ENCODE peak calls at places on chromosomes 2 and 18, in seven cellular contexts. Z is K562, W is heart left ventricle, B is HFF-Myc, U is ascending aorta, V is brain microvascular endothelial cell, Q is cardiac fibroblast. G is an unnamed sample.

GRCh38 chr2:47339745-47340541 is 63.0 kb upstream of the MSH2 start:
- DNase-seq in B (no peak), W (no peak), Z (no peak), V (peak), U (no peak), Q (peak), G (no peak)

GRCh38 chr2:28666496-28667184 is 85.0 kb upstream of the PPP1CB start:
- DNase-seq in Z (no peak), V (no peak), Q (peak), U (no peak), W (no peak), B (no peak), G (no peak)

GRCh38 chr2:219987830-219988229 is 360.4 kb downstream of the SLC4A3 start:
- DNase-seq in W (no peak), Z (no peak), B (peak), V (peak), U (peak), Q (peak), G (no peak)

GRCh38 chr18:33304277-33304676 is 136.2 kb downstream of the CCDC178 start:
- DNase-seq in U (no peak), Q (no peak), Z (no peak), B (no peak), W (no peak), V (no peak), G (no peak)

GRCh38 chr18:23265691-23266399 is 130.6 kb downstream of the CABLES1 start:
- DNase-seq in V (no peak), U (no peak), B (no peak), W (no peak), Q (no peak), Z (no peak), G (no peak)

GRCh38 chr18:11387880-11388279 is 221.5 kb upstream of the SLC35G4 start:
- DNase-seq in Q (peak), B (no peak), U (no peak), Z (peak), V (peak), W (peak), G (no peak)

GRCh38 chr2:162245737-162246136 is 2.5 kb upstream of the FAP start:
- DNase-seq in U (no peak), B (no peak), W (no peak), Z (no peak), V (peak), Q (peak), G (no peak)

GRCh38 chr2:230779141-230779523 is 66.5 kb downstream of the CAB39 start:
- DNase-seq in U (no peak), W (no peak), Z (no peak), V (no peak), Q (no peak), B (no peak), G (no peak)

GRCh38 chr2:230907361-230908093 is 17.5 kb downstream of the GPR55 start:
- DNase-seq in U (peak), Z (peak), W (no peak), Q (no peak), V (no peak), B (no peak), G (no peak)

GRCh38 chr18:64116806-64117205 is 32.1 kb downstream of the LINC00305 start:
- DNase-seq in U (no peak), B (no peak), Z (no peak), Q (no peak), W (no peak), V (no peak), G (no peak)

GRCh38 chr2:42053791-42054656 is 6.2 kb downstream of the PKDCC start:
- DNase-seq in Q (no peak), B (no peak), Z (no peak), U (peak), V (no peak), W (peak), G (no peak)

GRCh38 chr18:55555628-55556027 is 32.4 kb downstream of the TCF4 start:
- DNase-seq in B (no peak), W (no peak), U (no peak), Q (no peak), Z (no peak), V (no peak), G (no peak)

GRCh38 chr2:212941361-212941760 is 210.1 kb downstream of the IKZF2 start:
- DNase-seq in U (no peak), Z (no peak), W (no peak), B (no peak), V (no peak), Q (no peak), G (no peak)

GRCh38 chr2:201378496-201379397 is 21.6 kb upstream of the FLACC1 start:
- DNase-seq in B (no peak), U (no peak), W (no peak), V (no peak), Q (peak), Z (no peak), G (no peak)

GRCh38 chr2:129619471-129619870 is 360.0 kb upstream of the RAB6C start:
- DNase-seq in Z (no peak), U (no peak), V (no peak), W (no peak), Q (no peak), B (no peak), G (no peak)

GRCh38 chr2:205858781-205859478 is 176.6 kb downstream of the NRP2 start:
- DNase-seq in W (peak), B (no peak), Z (no peak), U (no peak), Q (peak), V (peak), G (no peak)

GRCh38 chr2:218367415-218368149 is 10.9 kb downstream of the CATIP start:
- DNase-seq in W (peak), B (peak), Z (peak), V (peak), Q (peak), U (peak), G (no peak)

GRCh38 chr18:53380063-53380639 is 844.3 kb downstream of the MBD2 start:
- DNase-seq in B (peak), Q (peak), Z (peak), W (no peak), V (no peak), U (no peak), G (peak)

GRCh38 chr2:38572167-38572566 is 30.6 kb downstream of the HNRNPLL start:
- DNase-seq in Q (peak), B (peak), U (no peak), Z (no peak), V (peak), W (no peak), G (no peak)

GRCh38 chr18:45802814-45803492 is 22.5 kb upstream of the SIGLEC15 start:
- DNase-seq in W (no peak), Q (peak), B (peak), Z (no peak), U (no peak), V (peak), G (peak)

GRCh38 chr2:9769171-9770005 is 73.9 kb upstream of the TAF1B start:
- DNase-seq in V (no peak), W (peak), Z (peak), B (no peak), U (no peak), Q (no peak), G (no peak)

GRCh38 chr2:121283670-121284245 is 1.2 kb downstream of the TFCP2L1 start:
- DNase-seq in V (no peak), Z (no peak), B (no peak), U (no peak), W (no peak), Q (no peak), G (no peak)

GRCh38 chr2:62806231-62806630 is 100.7 kb downstream of the EHBP1 start:
- DNase-seq in Z (no peak), Q (peak), B (no peak), W (no peak), U (no peak), V (no peak), G (no peak)

GRCh38 chr2:144032566-144032965 is 487.4 kb downstream of the ZEB2 start:
- DNase-seq in U (no peak), W (no peak), V (no peak), B (peak), Z (no peak), Q (peak), G (no peak)

GRCh38 chr2:231364961-231365810 is 30.3 kb upstream of the B3GNT7 start:
- DNase-seq in U (no peak), V (peak), W (peak), B (peak), Z (peak), Q (peak), G (peak)

GRCh38 chr18:7333163-7333562 is 102.3 kb downstream of the LRRC30 start:
- DNase-seq in U (no peak), W (no peak), B (no peak), Z (no peak), Q (no peak), V (no peak), G (no peak)
- H3K4me3 ChIP-seq in U (no peak), W (no peak), B (no peak), Z (no peak), Q (no peak), V (no peak), G (no peak)

GRCh38 chr2:19989681-19990415 is at the start of gene WDR35:
- DNase-seq in V (peak), Q (peak), U (peak), B (peak), Z (peak), W (peak), G (peak)
- H3K4me3 ChIP-seq in V (peak), Q (peak), U (peak), B (peak), Z (peak), W (peak), G (peak)

GRCh38 chr18:13612111-13612997 is 114.0 kb downstream of the FAM210A start:
- DNase-seq in W (no peak), U (no peak), V (no peak), B (no peak), Z (no peak), Q (no peak), G (no peak)

GRCh38 chr18:13610517-13610916 is 115.8 kb downstream of the FAM210A start:
- DNase-seq in U (no peak), Z (no peak), W (no peak), V (no peak), Q (peak), B (no peak), G (no peak)

GRCh38 chr18:13613099-13613498 is 113.3 kb downstream of the FAM210A start:
- DNase-seq in Q (no peak), Z (no peak), U (no peak), V (no peak), B (no peak), W (no peak), G (no peak)

GRCh38 chr18:13611616-13612110 is 114.7 kb downstream of the FAM210A start:
- DNase-seq in V (peak), Z (no peak), W (peak), B (no peak), Q (peak), U (no peak), G (no peak)

GRCh38 chr18:13611058-13611615 is 115.2 kb downstream of the FAM210A start:
- DNase-seq in Q (peak), V (peak), W (peak), Z (no peak), B (no peak), U (no peak), G (no peak)
- H3K4me3 ChIP-seq in Q (no peak), V (peak), W (peak), Z (no peak), B (peak), U (peak), G (peak)

GRCh38 chr2:104851236-104852160 is 2.4 kb upstream of the POU3F3 start:
- DNase-seq in Z (no peak), Q (no peak), W (no peak), B (no peak), U (no peak), V (no peak), G (no peak)

GRCh38 chr2:104849036-104849551 is 4.8 kb upstream of the POU3F3 start:
- DNase-seq in Q (no peak), U (no peak), B (no peak), V (no peak), W (no peak), Z (no peak), G (no peak)

GRCh38 chr2:104849618-104850097 is 4.3 kb upstream of the POU3F3 start:
- DNase-seq in Q (peak), Z (peak), V (peak), U (no peak), B (peak), W (no peak), G (peak)

GRCh38 chr2:104852161-104852689 is 1.7 kb upstream of the POU3F3 start:
- DNase-seq in B (no peak), Q (peak), U (no peak), W (no peak), Z (no peak), V (no peak), G (no peak)

GRCh38 chr2:104850322-104851184 is 3.4 kb upstream of the POU3F3 start:
- DNase-seq in B (no peak), Z (no peak), W (no peak), Q (no peak), V (no peak), U (no peak), G (no peak)
- H3K4me3 ChIP-seq in B (no peak), Z (no peak), W (no peak), Q (no peak), V (no peak), U (no peak), G (no peak)

GRCh38 chr2:88764141-88764849 is 72.8 kb downstream of the RPIA start:
- DNase-seq in U (no peak), Z (no peak), B (no peak), V (no peak), W (no peak), Q (no peak), G (no peak)

GRCh38 chr2:88760819-88761598 is 69.5 kb downstream of the RPIA start:
- DNase-seq in V (no peak), Z (no peak), U (no peak), Q (no peak), B (no peak), W (no peak), G (no peak)

GRCh38 chr2:88764850-88765153 is 73.3 kb downstream of the RPIA start:
- DNase-seq in B (no peak), W (no peak), V (no peak), Z (no peak), Q (no peak), U (no peak), G (no peak)

GRCh38 chr2:88765154-88765948 is 73.9 kb downstream of the RPIA start:
- DNase-seq in B (no peak), Q (peak), V (no peak), Z (no peak), U (no peak), W (peak), G (no peak)
- H3K4me3 ChIP-seq in B (peak), Q (peak), V (peak), Z (no peak), U (peak), W (peak), G (peak)

GRCh38 chr2:237084444-237084843 is 1.2 kb upstream of the COPS8 start:
- DNase-seq in U (no peak), Q (no peak), Z (no peak), B (no peak), V (no peak), W (no peak), G (no peak)
- H3K4me3 ChIP-seq in U (peak), Q (no peak), Z (no peak), B (no peak), V (no peak), W (no peak), G (no peak)